ENCODE peak calls at places on chromosomes 16 and 17, in ten cellular contexts. One of them, this sample, is unnamed.

GRCh38 chr16:85420501-85421337 is 192.4 kb upstream of the GSE1 start:
- DNase-seq in Peyer's patch: peak; percentile 76
- DNase-seq in A549: peak; percentile 78
- DNase-seq in transverse colon: peak; percentile 75
- DNase-seq in sigmoid colon: peak; percentile 72
- DNase-seq in tibial nerve: no peak
- DNase-seq in GM12892: peak; percentile 92
- DNase-seq in heart left ventricle: peak; percentile 56
- DNase-seq in esophagus muscularis mucosa: no peak
- DNase-seq in testis: peak; percentile 67
- DNase-seq in this sample: peak; percentile 35

GRCh38 chr17:37742762-37743611 is 1.9 kb downstream of the HNF1B start:
- DNase-seq in Peyer's patch: peak; percentile 59
- DNase-seq in A549: peak; percentile 69
- DNase-seq in transverse colon: peak; percentile 31
- DNase-seq in sigmoid colon: no peak
- DNase-seq in tibial nerve: no peak
- DNase-seq in GM12892: no peak
- DNase-seq in heart left ventricle: no peak
- DNase-seq in esophagus muscularis mucosa: no peak
- DNase-seq in testis: no peak
- DNase-seq in this sample: no peak

GRCh38 chr17:48646183-48647102 is 20.3 kb upstream of the HOXB9 start:
- DNase-seq in Peyer's patch: peak; percentile 82
- DNase-seq in A549: peak; percentile 80
- DNase-seq in transverse colon: peak; percentile 82
- DNase-seq in sigmoid colon: no peak
- DNase-seq in tibial nerve: no peak
- DNase-seq in GM12892: peak; percentile 64
- DNase-seq in heart left ventricle: no peak
- DNase-seq in esophagus muscularis mucosa: no peak
- DNase-seq in testis: no peak
- DNase-seq in this sample: no peak

GRCh38 chr16:21611546-21612384 is 12.4 kb downstream of the METTL9 start:
- DNase-seq in Peyer's patch: no peak
- DNase-seq in A549: no peak
- DNase-seq in transverse colon: no peak
- DNase-seq in sigmoid colon: no peak
- DNase-seq in tibial nerve: no peak
- DNase-seq in GM12892: no peak
- DNase-seq in heart left ventricle: no peak
- DNase-seq in esophagus muscularis mucosa: no peak
- DNase-seq in testis: no peak
- DNase-seq in this sample: no peak

GRCh38 chr16:12162151-12162559 is 185.6 kb downstream of the SNX29 start:
- DNase-seq in Peyer's patch: no peak
- DNase-seq in A549: no peak
- DNase-seq in transverse colon: no peak
- DNase-seq in sigmoid colon: no peak
- DNase-seq in tibial nerve: no peak
- DNase-seq in GM12892: no peak
- DNase-seq in heart left ventricle: no peak
- DNase-seq in esophagus muscularis mucosa: no peak
- DNase-seq in testis: no peak
- DNase-seq in this sample: no peak

GRCh38 chr17:12395733-12396354 is 269.8 kb upstream of the MYOCD start:
- DNase-seq in Peyer's patch: no peak
- DNase-seq in A549: peak; percentile 61
- DNase-seq in transverse colon: no peak
- DNase-seq in sigmoid colon: no peak
- DNase-seq in tibial nerve: no peak
- DNase-seq in GM12892: no peak
- DNase-seq in heart left ventricle: no peak
- DNase-seq in esophagus muscularis mucosa: no peak
- DNase-seq in testis: peak; percentile 53
- DNase-seq in this sample: no peak

GRCh38 chr17:4250887-4251286 is 12.9 kb downstream of the ANKFY1 start:
- DNase-seq in Peyer's patch: no peak
- DNase-seq in A549: no peak
- DNase-seq in transverse colon: no peak
- DNase-seq in sigmoid colon: no peak
- DNase-seq in tibial nerve: no peak
- DNase-seq in GM12892: no peak
- DNase-seq in heart left ventricle: no peak
- DNase-seq in esophagus muscularis mucosa: no peak
- DNase-seq in testis: no peak
- DNase-seq in this sample: no peak

GRCh38 chr16:56048425-56049100 is 142.7 kb upstream of the GNAO1 start:
- DNase-seq in Peyer's patch: no peak
- DNase-seq in A549: no peak
- DNase-seq in transverse colon: no peak
- DNase-seq in sigmoid colon: no peak
- DNase-seq in tibial nerve: no peak
- DNase-seq in GM12892: no peak
- DNase-seq in heart left ventricle: no peak
- DNase-seq in esophagus muscularis mucosa: peak; percentile 24
- DNase-seq in testis: no peak
- DNase-seq in this sample: no peak

GRCh38 chr16:57245472-57246113 is 534 bp downstream of the ARL2BP start:
- DNase-seq in Peyer's patch: no peak
- DNase-seq in A549: no peak
- DNase-seq in transverse colon: peak; percentile 57
- DNase-seq in sigmoid colon: peak; percentile 74
- DNase-seq in tibial nerve: no peak
- DNase-seq in GM12892: peak; percentile 50
- DNase-seq in heart left ventricle: peak; percentile 49
- DNase-seq in esophagus muscularis mucosa: no peak
- DNase-seq in testis: peak; percentile 58
- DNase-seq in this sample: no peak

GRCh38 chr17:27991594-27991993 is 50.9 kb upstream of the NLK start:
- DNase-seq in Peyer's patch: no peak
- DNase-seq in A549: no peak
- DNase-seq in transverse colon: no peak
- DNase-seq in sigmoid colon: no peak
- DNase-seq in tibial nerve: no peak
- DNase-seq in GM12892: no peak
- DNase-seq in heart left ventricle: no peak
- DNase-seq in esophagus muscularis mucosa: no peak
- DNase-seq in testis: no peak
- DNase-seq in this sample: no peak

GRCh38 chr17:43983196-43983514 is 21.3 kb upstream of the NAGS start:
- DNase-seq in Peyer's patch: no peak
- DNase-seq in A549: no peak
- DNase-seq in transverse colon: no peak
- DNase-seq in sigmoid colon: no peak
- DNase-seq in tibial nerve: no peak
- DNase-seq in GM12892: no peak
- DNase-seq in heart left ventricle: no peak
- DNase-seq in esophagus muscularis mucosa: no peak
- DNase-seq in testis: no peak
- DNase-seq in this sample: no peak

GRCh38 chr16:4661661-4662060 is 31.7 kb upstream of the NUDT16L1 start:
- DNase-seq in Peyer's patch: no peak
- DNase-seq in A549: no peak
- DNase-seq in transverse colon: no peak
- DNase-seq in sigmoid colon: no peak
- DNase-seq in tibial nerve: no peak
- DNase-seq in GM12892: no peak
- DNase-seq in heart left ventricle: no peak
- DNase-seq in esophagus muscularis mucosa: no peak
- DNase-seq in testis: no peak
- DNase-seq in this sample: no peak
- TF ChIP-seq POLR2A in Peyer's patch: no peak
- TF ChIP-seq POLR2A in A549: no peak
- TF ChIP-seq POLR2A in transverse colon: no peak
- TF ChIP-seq POLR2A in sigmoid colon: no peak
- TF ChIP-seq POLR2A in tibial nerve: no peak
- TF ChIP-seq POLR2A in GM12892: no peak
- TF ChIP-seq POLR2A in heart left ventricle: no peak
- TF ChIP-seq POLR2A in esophagus muscularis mucosa: no peak
- TF ChIP-seq POLR2A in testis: no peak
- TF ChIP-seq POLR2A in this sample: no peak

DNA sequence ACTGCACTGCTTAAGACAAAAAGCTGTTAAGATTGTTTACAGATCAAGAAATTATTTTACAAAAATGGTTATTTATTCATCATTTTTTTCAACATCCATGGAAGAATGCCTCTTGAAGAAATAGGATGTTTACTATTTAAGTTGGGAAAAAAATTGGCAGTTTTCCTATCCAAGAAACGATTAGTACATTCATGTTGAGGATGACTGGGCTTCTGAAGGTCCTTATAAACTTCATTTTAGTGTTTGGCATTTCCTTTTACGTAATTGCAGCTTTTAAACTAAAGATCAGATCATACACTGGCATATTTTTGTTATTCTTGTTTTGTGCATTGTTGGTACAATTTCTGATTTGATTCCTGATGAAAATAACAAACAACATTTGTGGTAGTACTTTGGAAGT is 11.4 kb downstream of the KCNJ16 start:
- DNase-seq in Peyer's patch: no peak
- DNase-seq in A549: no peak
- DNase-seq in transverse colon: no peak
- DNase-seq in sigmoid colon: no peak
- DNase-seq in tibial nerve: no peak
- DNase-seq in GM12892: no peak
- DNase-seq in heart left ventricle: no peak
- DNase-seq in esophagus muscularis mucosa: no peak
- DNase-seq in testis: no peak
- DNase-seq in this sample: no peak
- TF ChIP-seq POLR2A in Peyer's patch: no peak
- TF ChIP-seq POLR2A in A549: no peak
- TF ChIP-seq POLR2A in transverse colon: no peak
- TF ChIP-seq POLR2A in sigmoid colon: no peak
- TF ChIP-seq POLR2A in tibial nerve: no peak
- TF ChIP-seq POLR2A in GM12892: no peak
- TF ChIP-seq POLR2A in heart left ventricle: no peak
- TF ChIP-seq POLR2A in esophagus muscularis mucosa: no peak
- TF ChIP-seq POLR2A in testis: no peak
- TF ChIP-seq POLR2A in this sample: no peak

DNA sequence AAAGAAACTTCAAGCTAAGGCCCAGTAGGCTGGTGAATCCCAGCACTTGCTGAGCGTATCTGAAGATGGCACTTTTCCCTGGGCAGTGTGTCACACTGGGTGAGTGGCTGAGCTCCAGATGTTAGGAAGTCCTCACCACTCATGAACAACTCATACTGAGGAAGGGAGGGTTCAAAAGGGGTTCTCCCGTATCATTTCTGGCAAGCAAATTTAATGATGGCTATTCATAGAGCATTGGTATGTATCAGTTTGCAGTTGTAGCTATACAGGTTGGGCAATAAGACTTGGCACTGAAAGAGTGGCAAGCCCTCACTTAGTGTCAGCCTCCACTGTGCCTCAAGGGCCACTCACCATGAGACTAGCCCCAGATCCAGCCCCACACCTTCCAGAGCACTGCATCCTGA is 10.7 kb downstream of the GFOD2 start:
- DNase-seq in Peyer's patch: no peak
- DNase-seq in A549: no peak
- DNase-seq in transverse colon: no peak
- DNase-seq in sigmoid colon: peak; percentile 32
- DNase-seq in tibial nerve: no peak
- DNase-seq in GM12892: no peak
- DNase-seq in heart left ventricle: no peak
- DNase-seq in esophagus muscularis mucosa: no peak
- DNase-seq in testis: no peak
- DNase-seq in this sample: no peak
- TF ChIP-seq POLR2A in Peyer's patch: no peak
- TF ChIP-seq POLR2A in A549: no peak
- TF ChIP-seq POLR2A in transverse colon: no peak
- TF ChIP-seq POLR2A in sigmoid colon: no peak
- TF ChIP-seq POLR2A in tibial nerve: no peak
- TF ChIP-seq POLR2A in GM12892: no peak
- TF ChIP-seq POLR2A in heart left ventricle: no peak
- TF ChIP-seq POLR2A in esophagus muscularis mucosa: no peak
- TF ChIP-seq POLR2A in testis: no peak
- TF ChIP-seq POLR2A in this sample: no peak

GRCh38 chr16:1929578-1930337 is 11.5 kb upstream of the HS3ST6 start:
- DNase-seq in Peyer's patch: peak; percentile 94
- DNase-seq in A549: peak; percentile 88
- DNase-seq in transverse colon: peak; percentile 93
- DNase-seq in sigmoid colon: peak; percentile 95
- DNase-seq in tibial nerve: peak; percentile 78
- DNase-seq in GM12892: peak; percentile 99
- DNase-seq in heart left ventricle: peak; percentile 92
- DNase-seq in esophagus muscularis mucosa: peak; percentile 96
- DNase-seq in testis: peak; percentile 91
- DNase-seq in this sample: peak; percentile 91
- TF ChIP-seq POLR2A in Peyer's patch: no peak
- TF ChIP-seq POLR2A in A549: peak; percentile 39
- TF ChIP-seq POLR2A in transverse colon: no peak
- TF ChIP-seq POLR2A in sigmoid colon: no peak
- TF ChIP-seq POLR2A in tibial nerve: no peak
- TF ChIP-seq POLR2A in GM12892: no peak
- TF ChIP-seq POLR2A in heart left ventricle: peak; percentile 50
- TF ChIP-seq POLR2A in esophagus muscularis mucosa: no peak
- TF ChIP-seq POLR2A in testis: no peak
- TF ChIP-seq POLR2A in this sample: peak; percentile 62

DNA sequence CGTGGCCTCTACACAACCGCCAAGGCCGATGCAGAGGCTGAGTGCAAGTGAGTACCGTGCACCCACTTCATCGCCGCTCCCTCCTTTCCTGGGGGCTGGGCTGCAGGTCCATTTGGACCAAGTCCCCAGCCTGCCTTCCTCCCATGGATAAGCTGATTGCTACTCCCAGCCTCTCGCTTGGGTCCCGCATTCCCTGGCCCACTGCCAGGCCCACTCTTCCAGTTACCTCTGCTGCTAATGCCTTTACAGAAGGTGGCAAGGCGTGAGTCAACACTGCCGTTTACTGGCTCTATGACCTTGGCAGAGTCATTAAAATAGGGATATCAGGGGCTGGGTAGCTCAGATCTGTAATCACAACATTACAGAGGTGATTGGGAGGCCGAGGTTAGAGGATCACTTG is 11.2 kb downstream of the SULT1A2 start:
- DNase-seq in Peyer's patch: peak; percentile 70
- DNase-seq in A549: no peak
- DNase-seq in transverse colon: peak; percentile 64
- DNase-seq in sigmoid colon: no peak
- DNase-seq in tibial nerve: no peak
- DNase-seq in GM12892: no peak
- DNase-seq in heart left ventricle: no peak
- DNase-seq in esophagus muscularis mucosa: no peak
- DNase-seq in testis: peak; percentile 36
- DNase-seq in this sample: no peak
- TF ChIP-seq POLR2A in Peyer's patch: no peak
- TF ChIP-seq POLR2A in A549: no peak
- TF ChIP-seq POLR2A in transverse colon: no peak
- TF ChIP-seq POLR2A in sigmoid colon: no peak
- TF ChIP-seq POLR2A in tibial nerve: no peak
- TF ChIP-seq POLR2A in GM12892: no peak
- TF ChIP-seq POLR2A in heart left ventricle: no peak
- TF ChIP-seq POLR2A in esophagus muscularis mucosa: no peak
- TF ChIP-seq POLR2A in testis: no peak
- TF ChIP-seq POLR2A in this sample: no peak